ENCODE peak calls at places on chromosomes 16 and 17, in ten cellular contexts. L is activated CD8-positive, alpha-beta T cell treated with anti-CD3 and anti-CD28 coated beads, Interleukin-2, amount 10 ng/mL, durations not matched to agents 7 days and 5 days; K is non-pigmented ciliary epithelial cell; E is astrocyte of the cerebellum; M is small intestine; J is activated T-cell treated with anti-CD3 and anti-CD28 coated beads, Interleukin-2, amount 50 U/mL, for 72 hours; Q is stimulated activated naive CD8-positive, alpha-beta T cell treated with anti-CD3 and anti-CD28 coated beads, Interleukin-15, amount 100 ng/mL, for 72 hours; N is left cardiac atrium; R is stimulated activated CD4-positive, alpha-beta T cell treated with anti-CD3 and anti-CD28 coated beads, TNF-alpha, amount 100 ng/mL, for 1 hour; O is stromal cell of bone marrow. S is an unnamed sample.

GRCh38 chr17:37400505-37400904 is 6.1 kb downstream of the ACACA start:
- DNase-seq in L (no peak), K (no peak), E (no peak), M (no peak), J (no peak), Q (no peak), N (no peak), R (no peak), O (no peak), S (no peak)

GRCh38 chr17:76452646-76453430 is at the start of gene UBE2O:
- DNase-seq in L (peak), K (no peak), E (peak), M (peak), J (peak), Q (peak), N (peak), R (peak), O (peak), S (peak)

GRCh38 chr17:1368588-1368987 is 31.4 kb downstream of the YWHAE start:
- DNase-seq in L (no peak), K (no peak), E (no peak), M (no peak), J (no peak), Q (no peak), N (no peak), R (no peak), O (no peak), S (no peak)

GRCh38 chr16:81505011-81505660 is 60.5 kb downstream of the CMIP start:
- DNase-seq in L (no peak), K (no peak), E (no peak), M (peak), J (no peak), Q (no peak), N (no peak), R (no peak), O (no peak), S (no peak)

GRCh38 chr16:75471723-75472634 is 7.5 kb upstream of the TMEM170A start:
- DNase-seq in L (peak), K (peak), E (no peak), M (peak), J (peak), Q (peak), N (peak), R (peak), O (peak), S (peak)

GRCh38 chr17:6574689-6575595 is 18.6 kb upstream of the PITPNM3 start:
- DNase-seq in L (peak), K (peak), E (no peak), M (no peak), J (peak), Q (peak), N (peak), R (no peak), O (no peak), S (no peak)

GRCh38 chr17:43721537-43722268 is 36.9 kb downstream of the SOST start:
- DNase-seq in L (no peak), K (no peak), E (no peak), M (no peak), J (no peak), Q (no peak), N (no peak), R (no peak), O (peak), S (no peak)

GRCh38 chr17:80264793-80265075 is 4.1 kb downstream of the RNF213 start:
- DNase-seq in L (no peak), K (no peak), E (no peak), M (no peak), J (no peak), Q (no peak), N (no peak), R (no peak), O (no peak), S (no peak)

GRCh38 chr16:4021070-4021779 is 95.0 kb downstream of the ADCY9 start:
- DNase-seq in L (no peak), K (no peak), E (no peak), M (peak), J (no peak), Q (no peak), N (no peak), R (no peak), O (no peak), S (no peak)

GRCh38 chr16:68283840-68284595 is 19.7 kb downstream of the SLC7A6 start:
- DNase-seq in L (peak), K (no peak), E (no peak), M (no peak), J (no peak), Q (no peak), N (no peak), R (no peak), O (no peak), S (peak)

GRCh38 chr17:71632328-71632727 is 488.5 kb upstream of the SOX9 start:
- DNase-seq in L (no peak), K (no peak), E (peak), M (peak), J (no peak), Q (no peak), N (no peak), R (no peak), O (peak), S (no peak)

GRCh38 chr17:17256316-17256715 is 19.3 kb upstream of the FLCN start:
- DNase-seq in L (no peak), K (no peak), E (no peak), M (no peak), J (no peak), Q (no peak), N (no peak), R (no peak), O (no peak), S (no peak)

S was measured in MM.1S.